ENCODE peak calls at places on chromosome 4, in five cellular contexts. M is tibial artery, J is heart left ventricle, F is neuronal stem cell, G is A673. O is an unnamed sample.

GRCh38 chr4:8560265-8561047 is 19.7 kb upstream of the GPR78 start:
- DNase-seq in M (peak; percentile 51), J (no peak), F (no peak), G (no peak), O (no peak)

GRCh38 chr4:42339935-42340406 is 57.3 kb upstream of the SHISA3 start:
- DNase-seq in M (no peak), J (peak; percentile 68), F (no peak), G (no peak), O (no peak)

GRCh38 chr4:106306561-106306960 is 9.4 kb downstream of the TBCK start:
- DNase-seq in M (no peak), J (no peak), F (no peak), G (no peak), O (no peak)

GRCh38 chr4:112112590-112113170 is 32.6 kb upstream of the FAM241A start:
- DNase-seq in M (no peak), J (no peak), F (no peak), G (no peak), O (no peak)

GRCh38 chr4:6987566-6987920 is 55.6 kb upstream of the TADA2B start:
- DNase-seq in M (no peak), J (no peak), F (no peak), G (no peak), O (no peak)

GRCh38 chr4:22552802-22553201 is 36.9 kb upstream of the ADGRA3 start:
- DNase-seq in M (no peak), J (no peak), F (no peak), G (no peak), O (no peak)

GRCh38 chr4:123750044-123750443 is 353.4 kb downstream of the SPRY1 start:
- DNase-seq in M (no peak), J (no peak), F (peak; percentile 46), G (peak; percentile 56), O (no peak)

GRCh38 chr4:85701881-85702321 is 227.0 kb downstream of the ARHGAP24 start:
- DNase-seq in M (no peak), J (no peak), F (no peak), G (no peak), O (no peak)

GRCh38 chr4:30721353-30722091 is 1.4 kb downstream of the PCDH7 start:
- DNase-seq in M (peak; percentile 71), J (peak; percentile 66), F (peak; percentile 54), G (peak; percentile 67), O (no peak)

GRCh38 chr4:159232465-159233106 is 129.7 kb downstream of the RAPGEF2 start:
- DNase-seq in M (no peak), J (no peak), F (no peak), G (no peak), O (no peak)

GRCh38 chr4:146976145-146976544 is 30.5 kb upstream of the TTC29 start:
- DNase-seq in M (no peak), J (no peak), F (no peak), G (no peak), O (no peak)

GRCh38 chr4:154916068-154916467 is 135.0 kb downstream of the RBM46 start:
- DNase-seq in M (no peak), J (no peak), F (no peak), G (no peak), O (no peak)

GRCh38 chr4:186829740-186830449 is 106.2 kb upstream of the FAT1 start:
- DNase-seq in M (no peak), J (no peak), F (no peak), G (no peak), O (no peak)

GRCh38 chr4:184688447-184688846 is 38.9 kb downstream of the PRIMPOL start:
- DNase-seq in M (no peak), J (no peak), F (no peak), G (peak; percentile 61), O (no peak)

GRCh38 chr4:111269439-111269838 is 646.6 kb upstream of the PITX2 start:
- DNase-seq in M (no peak), J (no peak), F (no peak), G (peak; percentile 5), O (no peak)

GRCh38 chr4:73573794-73574528 is 46.3 kb downstream of the RASSF6 start:
- DNase-seq in M (no peak), J (no peak), F (peak; percentile 84), G (peak; percentile 73), O (no peak)

GRCh38 chr4:148090029-148090428 is 352.2 kb downstream of the NR3C2 start:
- DNase-seq in M (no peak), J (no peak), F (no peak), G (no peak), O (no peak)

GRCh38 chr4:108049406-108049805 is 59.7 kb downstream of the HADH start:
- DNase-seq in M (no peak), J (no peak), F (no peak), G (no peak), O (no peak)

GRCh38 chr4:82388405-82388804 is 14.6 kb upstream of the HNRNPD start:
- DNase-seq in M (no peak), J (no peak), F (no peak), G (no peak), O (no peak)

GRCh38 chr4:107153228-107153627 is 117.1 kb upstream of the DKK2 start:
- DNase-seq in M (no peak), J (no peak), F (peak; percentile 4), G (peak; percentile 80), O (no peak)

GRCh38 chr4:183170894-183171293 is 71.8 kb downstream of the WWC2 start:
- DNase-seq in M (no peak), J (no peak), F (no peak), G (no peak), O (no peak)

GRCh38 chr4:1168291-1169031 is 3.9 kb downstream of the SPON2 start:
- DNase-seq in M (no peak), J (no peak), F (no peak), G (no peak), O (no peak)

GRCh38 chr4:1512738-1513660 is 106.8 kb upstream of the NKX1-1 start:
- DNase-seq in M (no peak), J (peak; percentile 67), F (peak; percentile 67), G (peak; percentile 54), O (no peak)

GRCh38 chr4:67573193-67573592 is 14.7 kb downstream of the STAP1 start:
- DNase-seq in M (no peak), J (no peak), F (no peak), G (no peak), O (no peak)

GRCh38 chr4:128571747-128572146 is 237.8 kb upstream of the JADE1 start:
- DNase-seq in M (peak; percentile 74), J (no peak), F (no peak), G (no peak), O (peak; percentile 61)

DNA sequence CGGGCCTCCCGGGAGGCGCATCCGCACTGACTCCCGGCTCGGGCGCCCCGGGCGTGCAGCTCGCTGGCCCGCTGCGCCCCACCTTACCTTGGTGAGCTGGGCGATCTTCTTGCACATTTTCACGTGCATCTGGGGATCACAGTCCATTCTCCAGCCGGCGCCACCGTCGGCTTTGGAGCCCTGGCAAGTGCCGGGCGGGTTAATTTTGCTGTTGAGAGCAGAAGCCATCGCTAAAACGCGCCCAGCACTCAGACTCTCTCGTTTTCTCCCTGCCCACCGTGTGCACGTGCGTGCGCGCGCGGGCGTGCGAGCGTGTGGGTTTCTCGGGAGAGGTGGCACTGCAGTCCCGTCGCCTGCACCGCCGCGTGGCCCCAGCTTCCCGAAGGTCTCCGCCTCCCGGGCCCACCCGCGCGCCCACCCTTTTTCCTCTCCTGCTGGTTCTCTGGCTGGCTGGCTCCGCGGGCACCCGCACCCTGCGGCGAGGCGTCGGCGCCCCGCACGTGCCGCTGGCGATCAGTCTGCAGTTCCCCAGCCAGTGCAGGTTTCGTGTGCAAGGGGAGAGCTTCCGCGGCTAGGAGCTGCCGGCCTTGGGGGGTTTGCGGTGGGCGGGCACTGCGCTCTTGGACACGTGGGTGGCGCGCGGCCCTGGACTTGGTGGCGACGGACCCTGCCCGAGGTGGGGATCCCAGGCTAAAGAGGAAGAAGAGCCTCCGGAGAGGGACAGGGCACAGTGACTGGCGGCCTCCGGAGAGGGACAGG is at the start of gene FAM184B:
- DNase-seq in M (no peak), J (no peak), F (peak; percentile 30), G (peak; percentile 59), O (no peak)
- H3K4me3 ChIP-seq in M (peak within 1 kb of the TSS; percentile 26), J (peak within 1 kb of the TSS; percentile 52), F (peak within 1 kb of the TSS; percentile 30), G (peak within 1 kb of the TSS; percentile 42), O (peak within 1 kb of the TSS; percentile 64)

GRCh38 chr4:153260152-153260551 is 55.9 kb downstream of the TRIM2 start:
- DNase-seq in M (no peak), J (no peak), F (no peak), G (no peak), O (no peak)
- H3K4me1 ChIP-seq in M (peaks cover 12% of the 10 kb centered on the region), J (peaks cover 21% of the 10 kb centered on the region), F (peaks cover 34% of the 10 kb centered on the region), G (peaks cover 56% of the 10 kb centered on the region), O (no peaks in the 10 kb centered on the region)

GRCh38 chr4:77155631-77156345 is 1.2 kb upstream of the CCNG2 start:
- DNase-seq in M (no peak), J (no peak), F (no peak), G (no peak), O (no peak)
- H3K27ac ChIP-seq in M (peak overlapping the region; percentile 100), J (no peak overlapping the region), F (peak overlapping the region; percentile 76), G (no peak overlapping the region), O (peak overlapping the region; percentile 72)

GRCh38 chr4:151991884-151992166 is 231.0 kb upstream of the GATB start:
- DNase-seq in M (no peak), J (no peak), F (no peak), G (no peak), O (no peak)
- H3K4me3 ChIP-seq in M (no peak overlapping the region), J (no peak overlapping the region), F (no peak overlapping the region), G (no peak overlapping the region), O (no peak overlapping the region)

GRCh38 chr4:2648159-2648814 is 107.8 kb downstream of the TNIP2 start:
- DNase-seq in M (peak; percentile 40), J (no peak), F (no peak), G (no peak), O (no peak)

GRCh38 chr4:2650276-2650675 is 105.9 kb downstream of the TNIP2 start:
- DNase-seq in M (no peak), J (no peak), F (no peak), G (no peak), O (peak; percentile 16)

GRCh38 chr4:2649604-2650114 is 106.5 kb downstream of the TNIP2 start:
- DNase-seq in M (no peak), J (no peak), F (no peak), G (no peak), O (no peak)

GRCh38 chr4:2646386-2647149 is 109.6 kb downstream of the TNIP2 start:
- DNase-seq in M (peak; percentile 52), J (no peak), F (no peak), G (no peak), O (no peak)

GRCh38 chr4:2647403-2648158 is 108.6 kb downstream of the TNIP2 start:
- DNase-seq in M (peak; percentile 44), J (no peak), F (no peak), G (no peak), O (peak; percentile 53)
- H3K4me1 ChIP-seq in M (no peaks in the 10 kb centered on the region), J (no peaks in the 10 kb centered on the region), F (no peaks in the 10 kb centered on the region), G (no peaks in the 10 kb centered on the region), O (peaks cover 10% of the 10 kb centered on the region)

GRCh38 chr4:15320116-15320515 is 107.7 kb upstream of the C1QTNF7 start:
- DNase-seq in M (no peak), J (no peak), F (no peak), G (no peak), O (no peak)
- H3K27ac ChIP-seq in M (no peak overlapping the region), J (no peak overlapping the region), F (no peak overlapping the region), G (no peak overlapping the region), O (no peak overlapping the region)